ENCODE peak calls at places on chromosome 1, in ten cellular contexts. One of them, this sample, is unnamed. For H3K27me3, the result is how much of the 10 kb centered on the place peaks cover.

GRCh38 chr1:238107322-238107721 is 216.6 kb upstream of the ZP4 start:
- DNase-seq in left lung: no peak
- DNase-seq in RWPE2: no peak
- DNase-seq in A673: no peak
- DNase-seq in tibial artery: no peak
- DNase-seq in CD4-positive, alpha-beta T cell: no peak
- DNase-seq in naive thymus-derived CD4-positive, alpha-beta T cell: no peak
- DNase-seq in adrenal gland: no peak
- DNase-seq in HCT116: no peak
- DNase-seq in CD8-positive, alpha-beta T cell: no peak
- DNase-seq in this sample: no peak

GRCh38 chr1:164802573-164803282 is 243.7 kb downstream of the PBX1 start:
- DNase-seq in CD4-positive, alpha-beta T cell: no peak
- DNase-seq in left lung: no peak
- DNase-seq in tibial artery: no peak
- DNase-seq in adrenal gland: no peak
- DNase-seq in naive thymus-derived CD4-positive, alpha-beta T cell: no peak
- DNase-seq in CD8-positive, alpha-beta T cell: no peak
- DNase-seq in RWPE2: no peak
- DNase-seq in HCT116: no peak
- DNase-seq in A673: no peak
- DNase-seq in this sample: no peak

GRCh38 chr1:202244841-202245261 is 51.3 kb downstream of the LGR6 start:
- DNase-seq in tibial artery: no peak
- DNase-seq in HCT116: no peak
- DNase-seq in A673: no peak
- DNase-seq in left lung: no peak
- DNase-seq in naive thymus-derived CD4-positive, alpha-beta T cell: no peak
- DNase-seq in CD8-positive, alpha-beta T cell: no peak
- DNase-seq in adrenal gland: no peak
- DNase-seq in RWPE2: peak
- DNase-seq in CD4-positive, alpha-beta T cell: no peak
- DNase-seq in this sample: no peak

GRCh38 chr1:61058477-61059245 is 23.7 kb upstream of the NFIA start:
- DNase-seq in HCT116: no peak
- DNase-seq in CD4-positive, alpha-beta T cell: no peak
- DNase-seq in left lung: no peak
- DNase-seq in CD8-positive, alpha-beta T cell: no peak
- DNase-seq in RWPE2: no peak
- DNase-seq in A673: no peak
- DNase-seq in tibial artery: no peak
- DNase-seq in adrenal gland: no peak
- DNase-seq in naive thymus-derived CD4-positive, alpha-beta T cell: no peak
- DNase-seq in this sample: no peak

GRCh38 chr1:202255343-202255742 is 61.7 kb downstream of the LGR6 start:
- DNase-seq in naive thymus-derived CD4-positive, alpha-beta T cell: no peak
- DNase-seq in CD8-positive, alpha-beta T cell: no peak
- DNase-seq in CD4-positive, alpha-beta T cell: no peak
- DNase-seq in left lung: no peak
- DNase-seq in A673: no peak
- DNase-seq in RWPE2: peak
- DNase-seq in HCT116: no peak
- DNase-seq in tibial artery: peak
- DNase-seq in adrenal gland: peak
- DNase-seq in this sample: no peak

GRCh38 chr1:86516366-86516765 is 30.5 kb upstream of the CLCA4 start:
- DNase-seq in CD4-positive, alpha-beta T cell: no peak
- DNase-seq in CD8-positive, alpha-beta T cell: no peak
- DNase-seq in HCT116: no peak
- DNase-seq in left lung: no peak
- DNase-seq in adrenal gland: no peak
- DNase-seq in naive thymus-derived CD4-positive, alpha-beta T cell: no peak
- DNase-seq in A673: no peak
- DNase-seq in tibial artery: no peak
- DNase-seq in RWPE2: no peak
- DNase-seq in this sample: no peak

GRCh38 chr1:22935450-22935849 is 37.2 kb downstream of the LACTBL1 start:
- DNase-seq in CD8-positive, alpha-beta T cell: no peak
- DNase-seq in naive thymus-derived CD4-positive, alpha-beta T cell: no peak
- DNase-seq in HCT116: peak
- DNase-seq in RWPE2: no peak
- DNase-seq in CD4-positive, alpha-beta T cell: no peak
- DNase-seq in left lung: no peak
- DNase-seq in adrenal gland: no peak
- DNase-seq in A673: no peak
- DNase-seq in tibial artery: peak
- DNase-seq in this sample: no peak

GRCh38 chr1:92922378-92923035 is 38.8 kb downstream of the DIPK1A start:
- DNase-seq in CD8-positive, alpha-beta T cell: no peak
- DNase-seq in A673: peak
- DNase-seq in HCT116: no peak
- DNase-seq in RWPE2: no peak
- DNase-seq in naive thymus-derived CD4-positive, alpha-beta T cell: no peak
- DNase-seq in CD4-positive, alpha-beta T cell: no peak
- DNase-seq in tibial artery: no peak
- DNase-seq in adrenal gland: no peak
- DNase-seq in left lung: no peak
- DNase-seq in this sample: no peak

DNA sequence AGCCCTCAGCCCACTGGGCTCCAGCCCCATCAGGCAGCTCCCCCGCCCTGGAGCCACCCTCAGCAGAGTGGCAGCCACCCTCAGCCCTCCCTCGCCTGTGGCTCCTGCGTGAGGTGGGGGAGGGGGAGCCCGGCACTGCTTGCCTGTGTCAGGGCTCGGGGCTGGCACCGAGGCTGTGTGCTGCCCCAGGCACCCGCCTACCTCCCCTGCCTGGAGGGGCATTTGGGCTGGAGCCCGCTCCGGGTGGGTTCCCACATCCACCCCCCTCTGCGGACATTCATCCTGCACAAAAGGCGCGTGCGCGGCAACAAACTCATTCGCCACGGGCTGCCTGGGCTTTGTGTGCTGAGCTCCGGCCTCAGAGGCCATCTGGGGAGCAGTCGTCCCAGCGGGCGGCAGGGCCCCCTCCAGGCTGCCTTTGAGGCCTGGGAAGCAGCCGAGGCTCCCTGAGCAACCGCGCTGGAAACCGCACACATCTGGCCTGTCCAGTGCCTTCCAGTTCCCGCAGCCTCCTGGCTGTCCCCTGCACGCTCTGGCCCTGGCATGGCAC is 12.6 kb upstream of the TNFRSF14 start:
- DNase-seq in naive thymus-derived CD4-positive, alpha-beta T cell: peak
- DNase-seq in tibial artery: no peak
- DNase-seq in adrenal gland: no peak
- DNase-seq in HCT116: no peak
- DNase-seq in left lung: no peak
- DNase-seq in CD4-positive, alpha-beta T cell: peak
- DNase-seq in A673: no peak
- DNase-seq in CD8-positive, alpha-beta T cell: no peak
- DNase-seq in RWPE2: no peak
- DNase-seq in this sample: no peak
- H3K27me3 ChIP-seq in naive thymus-derived CD4-positive, alpha-beta T cell: under half
- H3K27me3 ChIP-seq in tibial artery: half or more
- H3K27me3 ChIP-seq in adrenal gland: under half
- H3K27me3 ChIP-seq in HCT116: under half
- H3K27me3 ChIP-seq in left lung: under half
- H3K27me3 ChIP-seq in CD4-positive, alpha-beta T cell: under half
- H3K27me3 ChIP-seq in A673: under half
- H3K27me3 ChIP-seq in CD8-positive, alpha-beta T cell: under half
- H3K27me3 ChIP-seq in RWPE2: under half
- H3K27me3 ChIP-seq in this sample: half or more

GRCh38 chr1:167798951-167799350 is 77.2 kb downstream of the MPZL1 start:
- DNase-seq in CD8-positive, alpha-beta T cell: no peak
- DNase-seq in HCT116: no peak
- DNase-seq in A673: no peak
- DNase-seq in CD4-positive, alpha-beta T cell: no peak
- DNase-seq in RWPE2: no peak
- DNase-seq in naive thymus-derived CD4-positive, alpha-beta T cell: no peak
- DNase-seq in tibial artery: no peak
- DNase-seq in adrenal gland: no peak
- DNase-seq in left lung: no peak
- DNase-seq in this sample: no peak

GRCh38 chr1:167802235-167802634 is 80.5 kb downstream of the MPZL1 start:
- DNase-seq in naive thymus-derived CD4-positive, alpha-beta T cell: no peak
- DNase-seq in left lung: no peak
- DNase-seq in HCT116: no peak
- DNase-seq in tibial artery: no peak
- DNase-seq in RWPE2: no peak
- DNase-seq in CD8-positive, alpha-beta T cell: no peak
- DNase-seq in adrenal gland: no peak
- DNase-seq in CD4-positive, alpha-beta T cell: no peak
- DNase-seq in A673: no peak
- DNase-seq in this sample: no peak

GRCh38 chr1:167797005-167797404 is 75.2 kb downstream of the MPZL1 start:
- DNase-seq in adrenal gland: peak
- DNase-seq in CD8-positive, alpha-beta T cell: no peak
- DNase-seq in HCT116: no peak
- DNase-seq in RWPE2: peak
- DNase-seq in A673: peak
- DNase-seq in tibial artery: peak
- DNase-seq in CD4-positive, alpha-beta T cell: no peak
- DNase-seq in naive thymus-derived CD4-positive, alpha-beta T cell: no peak
- DNase-seq in left lung: peak
- DNase-seq in this sample: peak

GRCh38 chr1:167799747-167800146 is 78.0 kb downstream of the MPZL1 start:
- DNase-seq in adrenal gland: no peak
- DNase-seq in HCT116: no peak
- DNase-seq in tibial artery: no peak
- DNase-seq in CD4-positive, alpha-beta T cell: no peak
- DNase-seq in CD8-positive, alpha-beta T cell: no peak
- DNase-seq in A673: no peak
- DNase-seq in left lung: no peak
- DNase-seq in RWPE2: no peak
- DNase-seq in naive thymus-derived CD4-positive, alpha-beta T cell: no peak
- DNase-seq in this sample: no peak

GRCh38 chr1:167800241-167800640 is 78.5 kb downstream of the MPZL1 start:
- DNase-seq in RWPE2: no peak
- DNase-seq in adrenal gland: no peak
- DNase-seq in CD4-positive, alpha-beta T cell: no peak
- DNase-seq in tibial artery: no peak
- DNase-seq in left lung: no peak
- DNase-seq in HCT116: no peak
- DNase-seq in CD8-positive, alpha-beta T cell: no peak
- DNase-seq in A673: no peak
- DNase-seq in naive thymus-derived CD4-positive, alpha-beta T cell: no peak
- DNase-seq in this sample: no peak
- H3K27ac ChIP-seq in RWPE2: no peak
- H3K27ac ChIP-seq in adrenal gland: no peak
- H3K27ac ChIP-seq in CD4-positive, alpha-beta T cell: no peak
- H3K27ac ChIP-seq in tibial artery: no peak
- H3K27ac ChIP-seq in left lung: no peak
- H3K27ac ChIP-seq in HCT116: no peak
- H3K27ac ChIP-seq in CD8-positive, alpha-beta T cell: no peak
- H3K27ac ChIP-seq in A673: no peak
- H3K27ac ChIP-seq in naive thymus-derived CD4-positive, alpha-beta T cell: no peak
- H3K27ac ChIP-seq in this sample: no peak

GRCh38 chr1:148354909-148355308 is 128.2 kb downstream of the PPIAL4G start:
- DNase-seq in adrenal gland: no peak
- DNase-seq in RWPE2: no peak
- DNase-seq in A673: no peak
- DNase-seq in CD4-positive, alpha-beta T cell: no peak
- DNase-seq in HCT116: no peak
- DNase-seq in tibial artery: no peak
- DNase-seq in CD8-positive, alpha-beta T cell: no peak
- DNase-seq in left lung: no peak
- DNase-seq in naive thymus-derived CD4-positive, alpha-beta T cell: no peak
- DNase-seq in this sample: no peak

GRCh38 chr1:148354284-148354869 is 128.7 kb downstream of the PPIAL4G start:
- DNase-seq in CD8-positive, alpha-beta T cell: no peak
- DNase-seq in HCT116: no peak
- DNase-seq in A673: no peak
- DNase-seq in tibial artery: no peak
- DNase-seq in RWPE2: no peak
- DNase-seq in adrenal gland: no peak
- DNase-seq in naive thymus-derived CD4-positive, alpha-beta T cell: no peak
- DNase-seq in CD4-positive, alpha-beta T cell: no peak
- DNase-seq in left lung: no peak
- DNase-seq in this sample: no peak

GRCh38 chr1:148353461-148354283 is 129.4 kb downstream of the PPIAL4G start:
- DNase-seq in HCT116: peak
- DNase-seq in CD4-positive, alpha-beta T cell: no peak
- DNase-seq in adrenal gland: no peak
- DNase-seq in left lung: no peak
- DNase-seq in naive thymus-derived CD4-positive, alpha-beta T cell: peak
- DNase-seq in RWPE2: no peak
- DNase-seq in A673: no peak
- DNase-seq in CD8-positive, alpha-beta T cell: no peak
- DNase-seq in tibial artery: no peak
- DNase-seq in this sample: no peak

GRCh38 chr1:148357037-148357436 is 126.1 kb downstream of the PPIAL4G start:
- DNase-seq in adrenal gland: no peak
- DNase-seq in A673: no peak
- DNase-seq in left lung: no peak
- DNase-seq in RWPE2: no peak
- DNase-seq in CD4-positive, alpha-beta T cell: no peak
- DNase-seq in tibial artery: no peak
- DNase-seq in HCT116: no peak
- DNase-seq in CD8-positive, alpha-beta T cell: no peak
- DNase-seq in naive thymus-derived CD4-positive, alpha-beta T cell: no peak
- DNase-seq in this sample: no peak

GRCh38 chr1:148355976-148356375 is 127.1 kb downstream of the PPIAL4G start:
- DNase-seq in adrenal gland: no peak
- DNase-seq in left lung: no peak
- DNase-seq in RWPE2: no peak
- DNase-seq in A673: no peak
- DNase-seq in HCT116: no peak
- DNase-seq in naive thymus-derived CD4-positive, alpha-beta T cell: no peak
- DNase-seq in CD4-positive, alpha-beta T cell: no peak
- DNase-seq in tibial artery: no peak
- DNase-seq in CD8-positive, alpha-beta T cell: no peak
- DNase-seq in this sample: no peak
- H3K27me3 ChIP-seq in adrenal gland: half or more
- H3K27me3 ChIP-seq in left lung: half or more
- H3K27me3 ChIP-seq in RWPE2: under half
- H3K27me3 ChIP-seq in A673: under half
- H3K27me3 ChIP-seq in HCT116: under half
- H3K27me3 ChIP-seq in naive thymus-derived CD4-positive, alpha-beta T cell: under half
- H3K27me3 ChIP-seq in CD4-positive, alpha-beta T cell: under half
- H3K27me3 ChIP-seq in tibial artery: half or more
- H3K27me3 ChIP-seq in CD8-positive, alpha-beta T cell: under half
- H3K27me3 ChIP-seq in this sample: half or more

DNA sequence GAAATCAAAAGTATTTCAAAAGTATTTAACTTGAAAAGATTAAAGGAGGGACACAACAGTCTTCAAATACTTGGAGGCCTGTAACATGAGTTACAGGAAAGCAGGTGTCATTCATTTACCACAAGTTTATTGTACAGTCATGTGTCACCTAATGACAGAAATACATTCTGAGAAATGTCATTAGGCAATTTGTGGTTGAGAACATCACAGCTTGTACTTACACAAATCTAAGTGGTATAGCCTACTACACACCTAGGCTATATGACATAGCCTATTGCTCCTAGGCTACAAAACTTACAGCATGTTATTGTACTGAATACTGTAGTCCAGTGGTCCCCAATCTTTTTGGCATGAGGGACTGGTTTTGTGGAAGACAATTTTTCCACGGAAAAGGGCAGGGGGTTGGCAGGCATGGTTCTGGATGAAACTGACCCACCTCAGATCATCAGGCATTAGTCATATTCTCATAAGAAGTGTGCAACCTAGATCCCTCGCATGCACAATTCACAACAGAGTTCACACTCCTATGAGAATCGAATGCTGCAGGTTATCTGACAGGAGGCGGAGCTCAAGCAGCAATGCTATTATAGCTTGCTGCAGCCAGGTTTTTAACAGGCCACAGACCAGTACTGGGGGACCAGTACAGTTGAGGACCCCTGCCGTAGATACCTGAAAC is 25.0 kb upstream of the PHTF1 start:
- DNase-seq in adrenal gland: no peak
- DNase-seq in CD8-positive, alpha-beta T cell: no peak
- DNase-seq in A673: no peak
- DNase-seq in naive thymus-derived CD4-positive, alpha-beta T cell: no peak
- DNase-seq in tibial artery: no peak
- DNase-seq in left lung: no peak
- DNase-seq in HCT116: no peak
- DNase-seq in CD4-positive, alpha-beta T cell: no peak
- DNase-seq in RWPE2: no peak
- DNase-seq in this sample: no peak
- H3K27ac ChIP-seq in adrenal gland: peak
- H3K27ac ChIP-seq in CD8-positive, alpha-beta T cell: peak
- H3K27ac ChIP-seq in A673: peak
- H3K27ac ChIP-seq in naive thymus-derived CD4-positive, alpha-beta T cell: peak
- H3K27ac ChIP-seq in tibial artery: peak
- H3K27ac ChIP-seq in left lung: peak
- H3K27ac ChIP-seq in HCT116: no peak
- H3K27ac ChIP-seq in CD4-positive, alpha-beta T cell: peak
- H3K27ac ChIP-seq in RWPE2: no peak
- H3K27ac ChIP-seq in this sample: peak